ENCODE peak calls at places on chromosomes 5 and 9, in nine cellular contexts. E is HepG2, H is tibial artery, U is HCT116, T is body of pancreas, L is neuronal stem cell, D is upper lobe of right lung, X is thoracic aorta, J is A673. B is an unnamed sample. For H3K4me1 and H3K36me3, the result is how much of the 10 kb centered on the place peaks cover.

GRCh38 chr5:139637438-139638089 is 10.6 kb upstream of the CXXC5 start:
- DNase-seq in E (peak), H (peak), U (no peak), T (peak), L (no peak), D (peak), X (no peak), J (peak), B (peak)

GRCh38 chr5:74641014-74641777 is 668 bp upstream of the ENC1 start:
- DNase-seq in E (peak), H (peak), U (peak), T (peak), L (peak), D (peak), X (peak), J (peak), B (peak)

GRCh38 chr5:179822059-179822432 is 1.3 kb downstream of the SQSTM1 start:
- DNase-seq in E (no peak), H (no peak), U (no peak), T (no peak), L (no peak), D (no peak), X (no peak), J (no peak), B (no peak)

GRCh38 chr9:21906878-21907277 is 87.3 kb downstream of the CDKN2A start:
- DNase-seq in E (no peak), H (no peak), U (no peak), T (no peak), L (no peak), D (no peak), X (no peak), J (no peak), B (no peak)

GRCh38 chr9:28970241-28970654 is 1397.0 kb upstream of the C9orf72 start:
- DNase-seq in E (no peak), H (no peak), U (no peak), T (no peak), L (no peak), D (no peak), X (no peak), J (no peak), B (no peak)

GRCh38 chr5:21236896-21237830 is 1249.2 kb upstream of the CDH18 start:
- DNase-seq in E (no peak), H (no peak), U (no peak), T (no peak), L (no peak), D (no peak), X (no peak), J (peak), B (no peak)

GRCh38 chr5:1002836-1003235 is 5.8 kb upstream of the NKD2 start:
- DNase-seq in E (no peak), H (peak), U (no peak), T (no peak), L (no peak), D (no peak), X (no peak), J (no peak), B (peak)

GRCh38 chr9:107235765-107236442 is 47.2 kb upstream of the RAD23B start:
- DNase-seq in E (no peak), H (no peak), U (no peak), T (no peak), L (no peak), D (no peak), X (no peak), J (no peak), B (no peak)

GRCh38 chr9:21576331-21577189 is 94.4 kb upstream of the IFNE start:
- DNase-seq in E (peak), H (no peak), U (peak), T (no peak), L (peak), D (no peak), X (no peak), J (peak), B (no peak)

GRCh38 chr9:92508018-92508417 is 25.7 kb upstream of the ASPN start:
- DNase-seq in E (no peak), H (peak), U (no peak), T (no peak), L (no peak), D (no peak), X (no peak), J (no peak), B (no peak)

GRCh38 chr5:134647750-134648424 is 698 bp upstream of the SEC24A start:
- DNase-seq in E (peak), H (peak), U (peak), T (no peak), L (no peak), D (no peak), X (no peak), J (peak), B (no peak)

GRCh38 chr5:83440826-83441225 is 30.7 kb upstream of the VCAN start:
- DNase-seq in E (no peak), H (no peak), U (no peak), T (no peak), L (no peak), D (no peak), X (no peak), J (no peak), B (no peak)

GRCh38 chr5:148934895-148935400 is 108.5 kb downstream of the ADRB2 start:
- DNase-seq in E (no peak), H (no peak), U (no peak), T (no peak), L (no peak), D (no peak), X (no peak), J (no peak), B (no peak)

GRCh38 chr5:148928141-148928540 is 101.7 kb downstream of the ADRB2 start:
- DNase-seq in E (no peak), H (no peak), U (no peak), T (no peak), L (no peak), D (no peak), X (no peak), J (no peak), B (no peak)

GRCh38 chr5:148932355-148932935 is 106.0 kb downstream of the ADRB2 start:
- DNase-seq in E (no peak), H (no peak), U (no peak), T (no peak), L (no peak), D (no peak), X (no peak), J (no peak), B (peak)

GRCh38 chr5:148933903-148934432 is 107.6 kb downstream of the ADRB2 start:
- DNase-seq in E (no peak), H (no peak), U (no peak), T (no peak), L (no peak), D (no peak), X (no peak), J (no peak), B (no peak)

GRCh38 chr5:148931453-148932057 is 105.1 kb downstream of the ADRB2 start:
- DNase-seq in E (no peak), H (no peak), U (no peak), T (no peak), L (no peak), D (no peak), X (no peak), J (no peak), B (no peak)
- H3K4me3 ChIP-seq in E (no peak), H (no peak), U (no peak), T (no peak), L (no peak), D (no peak), X (no peak), J (no peak), B (no peak)

GRCh38 chr9:133054966-133055365 is 6.8 kb upstream of the CEL start:
- DNase-seq in E (no peak), H (no peak), U (no peak), T (peak), L (no peak), D (no peak), X (no peak), J (no peak), B (no peak)
- H3K4me1 ChIP-seq in E (under half), H (under half), U (under half), T (half or more), L (under half), D (under half), X (under half), J (under half), B (under half)

DNA sequence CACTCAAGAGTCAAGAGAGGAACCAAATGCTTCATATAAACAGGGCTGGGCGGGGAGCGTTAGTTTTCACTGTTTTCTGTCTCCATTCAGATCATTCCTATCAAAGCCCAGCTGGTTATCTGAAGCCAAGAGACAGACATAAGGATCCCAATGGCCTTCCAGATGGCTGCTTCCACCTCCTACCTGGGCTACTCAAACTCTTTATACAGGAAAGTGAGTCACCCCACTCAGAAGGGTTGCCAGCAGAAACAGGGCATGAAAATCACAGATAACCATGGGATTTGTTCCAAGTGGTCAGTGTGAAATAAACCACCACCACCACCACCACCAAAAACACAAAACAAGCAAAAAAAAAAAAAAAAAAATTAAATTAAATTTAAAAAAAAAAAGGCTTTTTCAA is 5.5 kb downstream of the PRSS3 start:
- DNase-seq in E (no peak), H (no peak), U (no peak), T (peak), L (no peak), D (no peak), X (no peak), J (no peak), B (no peak)
- H3K36me3 ChIP-seq in E (under half), H (under half), U (under half), T (under half), L (under half), D (under half), X (under half), J (under half), B (under half)

GRCh38 chr5:126599499-126599898 is 1.2 kb upstream of the PHAX start:
- DNase-seq in E (no peak), H (no peak), U (no peak), T (no peak), L (no peak), D (no peak), X (no peak), J (no peak), B (no peak)

GRCh38 chr5:126594676-126595485 is at the start of gene ALDH7A1:
- DNase-seq in E (peak), H (peak), U (peak), T (peak), L (peak), D (peak), X (peak), J (peak), B (peak)

GRCh38 chr5:126594077-126594476 is 942 bp downstream of the ALDH7A1 start:
- DNase-seq in E (no peak), H (no peak), U (no peak), T (no peak), L (no peak), D (no peak), X (no peak), J (no peak), B (no peak)

GRCh38 chr5:126597156-126597555 is 2.1 kb upstream of the ALDH7A1 start:
- DNase-seq in E (peak), H (no peak), U (no peak), T (no peak), L (no peak), D (no peak), X (no peak), J (peak), B (no peak)

GRCh38 chr5:126595486-126596083 is 566 bp upstream of the ALDH7A1 start:
- DNase-seq in E (no peak), H (no peak), U (no peak), T (no peak), L (no peak), D (no peak), X (no peak), J (no peak), B (no peak)
- H3K4me3 ChIP-seq in E (peak), H (peak), U (peak), T (no peak), L (peak), D (peak), X (peak), J (peak), B (peak)

DNA sequence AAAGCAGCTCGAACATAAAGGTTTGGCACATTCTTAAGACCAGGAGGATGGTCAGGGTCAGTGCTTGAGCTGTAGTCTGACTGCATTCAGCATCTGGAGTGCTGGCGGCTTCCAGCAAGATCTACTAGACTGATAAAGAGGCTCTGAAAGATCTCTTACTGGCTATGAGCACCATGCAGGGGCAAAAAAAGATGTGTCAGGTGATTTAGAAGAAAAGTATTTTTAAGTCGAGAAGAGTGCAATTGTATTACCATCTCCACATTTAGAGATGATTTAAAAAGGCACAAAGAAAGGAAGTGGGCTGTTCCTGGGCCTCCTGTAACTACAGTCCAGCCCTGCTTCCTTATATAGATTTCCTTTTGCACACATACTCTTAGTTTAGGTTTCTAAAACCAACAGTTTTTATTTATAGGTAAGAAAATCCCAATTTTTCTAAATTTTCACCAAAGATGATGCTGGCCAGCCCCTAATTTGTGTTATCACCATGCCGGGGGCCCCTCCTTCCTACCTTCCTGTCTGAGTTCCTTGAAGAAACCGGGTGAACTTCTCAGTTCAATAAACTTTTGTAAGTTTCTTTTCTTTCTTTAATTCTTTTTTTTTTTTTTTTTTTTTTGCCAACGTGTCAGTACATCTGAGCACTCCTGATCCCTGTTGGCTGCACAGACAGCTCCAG is 65.9 kb upstream of the PLPP1 start:
- DNase-seq in E (no peak), H (no peak), U (no peak), T (no peak), L (no peak), D (no peak), X (no peak), J (no peak), B (peak)
- H3K4me1 ChIP-seq in E (half or more), H (half or more), U (half or more), T (under half), L (under half), D (half or more), X (under half), J (half or more), B (under half)

GRCh38 chr9:96844040-96844439 is 10.3 kb downstream of the ZNF782 start:
- DNase-seq in E (no peak), H (no peak), U (no peak), T (no peak), L (no peak), D (no peak), X (no peak), J (no peak), B (no peak)
- H3K36me3 ChIP-seq in E (under half), H (under half), U (under half), T (under half), L (under half), D (under half), X (under half), J (under half), B (under half)

B was measured in colonic mucosa.